ENCODE peak calls at places on chromosomes 12 and 14, in seven cellular contexts. One of them, this sample, is unnamed.

GRCh38 chr14:92866181-92866752 is 56.7 kb upstream of the CHGA start:
- DNase-seq in HepG2: no peak
- DNase-seq in HCT116: no peak
- DNase-seq in WTC11: no peak
- DNase-seq in A549: no peak
- DNase-seq in SK-N-SH: no peak
- DNase-seq in GM12878: no peak
- DNase-seq in this sample: no peak

GRCh38 chr14:42930058-42930457 is 1323.4 kb downstream of the LRFN5 start:
- DNase-seq in HepG2: no peak
- DNase-seq in WTC11: no peak
- DNase-seq in GM12878: no peak
- DNase-seq in A549: no peak
- DNase-seq in SK-N-SH: no peak
- DNase-seq in HCT116: no peak
- DNase-seq in this sample: no peak

GRCh38 chr14:51006781-51007211 is 62.5 kb upstream of the PYGL start:
- DNase-seq in HepG2: no peak
- DNase-seq in A549: peak
- DNase-seq in GM12878: no peak
- DNase-seq in HCT116: no peak
- DNase-seq in WTC11: no peak
- DNase-seq in SK-N-SH: peak
- DNase-seq in this sample: peak

GRCh38 chr14:104049576-104050240 is 35.8 kb upstream of the ASPG start:
- DNase-seq in WTC11: no peak
- DNase-seq in HepG2: no peak
- DNase-seq in SK-N-SH: peak
- DNase-seq in A549: no peak
- DNase-seq in GM12878: no peak
- DNase-seq in HCT116: no peak
- DNase-seq in this sample: no peak

GRCh38 chr12:75438052-75438754 is 42.4 kb upstream of the GLIPR1 start:
- DNase-seq in WTC11: no peak
- DNase-seq in SK-N-SH: no peak
- DNase-seq in A549: no peak
- DNase-seq in GM12878: no peak
- DNase-seq in HCT116: no peak
- DNase-seq in HepG2: no peak
- DNase-seq in this sample: no peak

GRCh38 chr12:26651566-26652188 is 181.3 kb downstream of the ITPR2 start:
- DNase-seq in WTC11: peak
- DNase-seq in SK-N-SH: peak
- DNase-seq in GM12878: peak
- DNase-seq in HCT116: peak
- DNase-seq in A549: peak
- DNase-seq in HepG2: peak
- DNase-seq in this sample: peak

GRCh38 chr12:41777064-41777790 is 367.4 kb downstream of the GXYLT1 start:
- DNase-seq in GM12878: no peak
- DNase-seq in HepG2: no peak
- DNase-seq in SK-N-SH: no peak
- DNase-seq in HCT116: no peak
- DNase-seq in A549: no peak
- DNase-seq in WTC11: no peak
- DNase-seq in this sample: no peak

GRCh38 chr12:121839106-121839992 is 19.3 kb downstream of the HPD start:
- DNase-seq in GM12878: peak
- DNase-seq in HepG2: no peak
- DNase-seq in WTC11: peak
- DNase-seq in SK-N-SH: peak
- DNase-seq in HCT116: peak
- DNase-seq in A549: peak
- DNase-seq in this sample: peak

GRCh38 chr14:36660736-36661505 is 739 bp upstream of the PAX9 start:
- DNase-seq in HepG2: no peak
- DNase-seq in SK-N-SH: no peak
- DNase-seq in WTC11: peak
- DNase-seq in GM12878: no peak
- DNase-seq in HCT116: no peak
- DNase-seq in A549: no peak
- DNase-seq in this sample: no peak

DNA sequence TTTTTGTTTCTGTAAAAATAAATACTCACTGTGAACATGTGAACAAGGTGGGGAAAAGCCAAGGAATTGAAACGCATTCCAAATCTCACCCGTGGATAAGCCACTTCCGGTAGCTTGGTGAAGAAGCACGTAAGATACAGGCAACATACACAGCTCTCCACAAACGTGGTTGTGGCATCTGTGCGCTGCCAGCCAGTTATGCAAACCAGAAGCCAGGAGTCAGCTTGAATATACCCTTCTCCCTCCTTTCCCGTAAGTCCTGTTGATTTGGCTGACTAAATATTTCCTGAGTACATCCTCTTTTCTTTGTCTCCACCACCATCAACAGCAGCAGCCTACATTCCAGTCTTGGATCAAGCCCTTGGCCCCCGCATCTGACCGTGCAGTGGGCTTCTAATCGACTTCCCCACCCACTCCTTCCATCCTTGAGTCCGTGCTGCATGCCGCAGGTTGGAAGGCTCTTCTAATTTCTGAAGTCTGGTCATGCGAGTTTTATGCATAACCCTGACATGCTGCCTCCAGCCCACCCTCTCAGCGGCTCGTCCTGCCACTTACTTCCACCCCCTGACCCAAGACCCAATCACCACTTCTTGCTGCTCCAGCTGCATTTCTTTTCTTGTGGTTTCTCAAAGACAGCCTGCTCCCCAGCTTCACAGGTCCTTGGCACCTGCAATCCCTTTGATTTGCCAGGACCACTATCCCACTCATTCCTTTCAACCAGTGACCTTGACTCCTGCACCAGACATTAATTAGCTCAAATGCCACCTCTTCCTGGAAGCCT is 486.5 kb downstream of the VRK1 start:
- DNase-seq in WTC11: no peak
- DNase-seq in HepG2: no peak
- DNase-seq in A549: no peak
- DNase-seq in HCT116: no peak
- DNase-seq in GM12878: no peak
- DNase-seq in SK-N-SH: no peak
- DNase-seq in this sample: no peak
- TF ChIP-seq MAX in WTC11: no peak
- TF ChIP-seq MAX in HepG2: no peak
- TF ChIP-seq MAX in A549: no peak
- TF ChIP-seq MAX in HCT116: no peak
- TF ChIP-seq MAX in GM12878: no peak
- TF ChIP-seq MAX in SK-N-SH: no peak
- TF ChIP-seq MAX in this sample: no peak

GRCh38 chr12:107884769-107885694 is 110.5 kb downstream of the ASCL4 start:
- DNase-seq in HCT116: peak
- DNase-seq in A549: peak
- DNase-seq in HepG2: peak
- DNase-seq in WTC11: peak
- DNase-seq in GM12878: no peak
- DNase-seq in SK-N-SH: peak
- DNase-seq in this sample: peak
- TF ChIP-seq MAX in HCT116: no peak
- TF ChIP-seq MAX in A549: no peak
- TF ChIP-seq MAX in HepG2: no peak
- TF ChIP-seq MAX in WTC11: no peak
- TF ChIP-seq MAX in GM12878: no peak
- TF ChIP-seq MAX in SK-N-SH: no peak
- TF ChIP-seq MAX in this sample: no peak

GRCh38 chr12:117377758-117378157 is 16.3 kb upstream of the NOS1 start:
- DNase-seq in SK-N-SH: no peak
- DNase-seq in HepG2: no peak
- DNase-seq in HCT116: peak
- DNase-seq in GM12878: no peak
- DNase-seq in WTC11: no peak
- DNase-seq in A549: no peak
- DNase-seq in this sample: no peak
- TF ChIP-seq MAX in SK-N-SH: no peak
- TF ChIP-seq MAX in HepG2: no peak
- TF ChIP-seq MAX in HCT116: no peak
- TF ChIP-seq MAX in GM12878: no peak
- TF ChIP-seq MAX in WTC11: no peak
- TF ChIP-seq MAX in A549: no peak
- TF ChIP-seq MAX in this sample: no peak

GRCh38 chr12:91055976-91056375 is 1.8 kb downstream of the KERA start:
- DNase-seq in SK-N-SH: no peak
- DNase-seq in WTC11: no peak
- DNase-seq in GM12878: no peak
- DNase-seq in A549: no peak
- DNase-seq in HCT116: no peak
- DNase-seq in HepG2: no peak
- DNase-seq in this sample: no peak

GRCh38 chr12:91057771-91058170 is at the start of gene KERA:
- DNase-seq in WTC11: no peak
- DNase-seq in SK-N-SH: no peak
- DNase-seq in HCT116: no peak
- DNase-seq in A549: no peak
- DNase-seq in GM12878: no peak
- DNase-seq in HepG2: no peak
- DNase-seq in this sample: no peak

GRCh38 chr12:91057349-91057748 is 475 bp downstream of the KERA start:
- DNase-seq in WTC11: no peak
- DNase-seq in SK-N-SH: no peak
- DNase-seq in HepG2: no peak
- DNase-seq in HCT116: no peak
- DNase-seq in GM12878: no peak
- DNase-seq in A549: no peak
- DNase-seq in this sample: no peak

GRCh38 chr12:91053951-91054715 is 3.7 kb downstream of the KERA start:
- DNase-seq in SK-N-SH: no peak
- DNase-seq in A549: no peak
- DNase-seq in GM12878: no peak
- DNase-seq in HCT116: no peak
- DNase-seq in WTC11: no peak
- DNase-seq in HepG2: no peak
- DNase-seq in this sample: no peak

DNA sequence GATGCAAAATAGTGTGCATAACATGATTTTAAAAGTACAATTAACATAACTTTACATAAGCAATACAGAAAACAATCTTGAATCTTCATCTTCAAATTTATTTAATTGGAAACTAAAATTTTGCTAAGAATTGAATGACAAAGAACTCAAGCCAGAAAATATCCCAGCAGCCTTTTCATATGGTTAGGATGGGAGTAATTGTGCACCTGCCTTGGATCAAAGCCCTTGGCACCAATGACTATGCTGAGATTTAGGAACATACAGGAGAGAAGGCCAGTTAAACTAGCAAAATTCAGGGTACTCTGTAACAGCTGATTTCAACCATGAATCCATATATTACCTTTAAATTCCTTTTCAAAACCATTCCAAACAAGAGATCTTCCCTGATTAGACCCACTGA is 5.8 kb downstream of the KERA start:
- DNase-seq in HepG2: no peak
- DNase-seq in A549: no peak
- DNase-seq in SK-N-SH: no peak
- DNase-seq in GM12878: no peak
- DNase-seq in HCT116: no peak
- DNase-seq in WTC11: no peak
- DNase-seq in this sample: no peak
- TF ChIP-seq MAX in HepG2: no peak
- TF ChIP-seq MAX in A549: no peak
- TF ChIP-seq MAX in SK-N-SH: no peak
- TF ChIP-seq MAX in GM12878: no peak
- TF ChIP-seq MAX in HCT116: no peak
- TF ChIP-seq MAX in WTC11: no peak
- TF ChIP-seq MAX in this sample: no peak

DNA sequence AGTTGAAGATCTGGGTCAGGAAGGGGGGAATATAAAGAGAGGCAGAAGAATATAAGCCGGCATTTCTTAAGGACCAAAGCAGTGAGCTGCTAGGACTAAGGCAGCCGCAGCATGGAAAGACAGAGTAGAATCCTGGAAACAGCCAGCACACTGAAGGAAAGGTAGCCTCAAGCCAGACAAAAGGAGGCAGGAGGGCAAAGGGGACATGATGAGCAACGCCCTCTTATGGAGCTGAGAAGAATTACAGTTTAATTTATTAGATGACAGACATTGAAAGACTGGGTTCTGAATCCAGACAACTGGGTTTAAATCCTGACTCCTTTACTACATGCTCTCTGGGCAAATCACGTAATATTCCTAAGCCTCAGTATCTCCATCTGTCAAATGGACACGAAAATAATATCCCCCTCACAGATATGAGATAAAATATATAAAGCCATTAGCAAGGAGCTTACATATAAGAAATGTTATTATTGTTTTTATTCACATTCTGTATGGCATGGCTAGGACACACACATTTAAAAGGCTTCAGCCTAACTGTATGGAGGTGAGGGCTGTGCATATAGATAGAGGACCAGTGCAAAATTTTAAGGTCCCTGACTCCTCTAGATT is 8.1 kb upstream of the PCED1B start:
- DNase-seq in WTC11: peak
- DNase-seq in A549: no peak
- DNase-seq in HCT116: no peak
- DNase-seq in GM12878: no peak
- DNase-seq in SK-N-SH: no peak
- DNase-seq in HepG2: peak
- DNase-seq in this sample: peak
- TF ChIP-seq MAX in WTC11: no peak
- TF ChIP-seq MAX in A549: peak
- TF ChIP-seq MAX in HCT116: no peak
- TF ChIP-seq MAX in GM12878: no peak
- TF ChIP-seq MAX in SK-N-SH: no peak
- TF ChIP-seq MAX in HepG2: no peak
- TF ChIP-seq MAX in this sample: no peak

GRCh38 chr12:65229441-65229840 is 49.0 kb upstream of the MSRB3 start:
- DNase-seq in A549: no peak
- DNase-seq in SK-N-SH: no peak
- DNase-seq in HepG2: no peak
- DNase-seq in HCT116: no peak
- DNase-seq in WTC11: no peak
- DNase-seq in GM12878: no peak
- DNase-seq in this sample: no peak
- TF ChIP-seq MAX in A549: no peak
- TF ChIP-seq MAX in SK-N-SH: no peak
- TF ChIP-seq MAX in HepG2: no peak
- TF ChIP-seq MAX in HCT116: no peak
- TF ChIP-seq MAX in WTC11: no peak
- TF ChIP-seq MAX in GM12878: no peak
- TF ChIP-seq MAX in this sample: no peak

DNA sequence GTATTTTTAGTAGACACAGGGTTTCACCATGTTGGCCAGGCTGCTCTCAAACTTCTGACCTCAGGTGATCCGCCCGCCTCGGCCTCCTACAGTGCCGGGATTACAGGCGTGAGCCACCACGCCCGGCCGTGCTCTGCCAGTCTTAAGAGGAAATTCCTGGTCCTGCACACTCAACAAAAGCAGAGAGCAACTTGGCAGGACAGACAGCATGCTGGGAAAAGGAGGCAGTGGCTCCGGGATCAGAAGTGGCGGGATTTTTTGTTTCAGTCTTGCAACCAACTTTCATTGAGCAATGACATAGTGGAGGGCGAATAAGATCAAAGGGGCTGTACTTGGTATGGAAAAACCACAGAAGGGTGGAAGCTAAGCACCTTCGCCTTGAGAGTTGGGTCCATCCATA is 2.1 kb downstream of the CKAP4 start:
- DNase-seq in GM12878: no peak
- DNase-seq in HCT116: peak
- DNase-seq in SK-N-SH: no peak
- DNase-seq in A549: peak
- DNase-seq in WTC11: no peak
- DNase-seq in HepG2: no peak
- DNase-seq in this sample: no peak
- TF ChIP-seq MAX in GM12878: no peak
- TF ChIP-seq MAX in HCT116: peak
- TF ChIP-seq MAX in SK-N-SH: no peak
- TF ChIP-seq MAX in A549: peak
- TF ChIP-seq MAX in WTC11: no peak
- TF ChIP-seq MAX in HepG2: no peak
- TF ChIP-seq MAX in this sample: no peak

This sample was measured in NB4.